ENCODE peak calls at places on chromosomes 13 and 19, in four cellular contexts. H is astrocyte, P is thoracic aorta, Z is mesenchymal stem cell. R is an unnamed sample. For H3K4me1, the result is how much of the 10 kb centered on the place peaks cover.

GRCh38 chr13:20714563-20715339 is 11.3 kb downstream of the IL17D start:
- DNase-seq in P (no peak), Z (no peak), H (peak), R (no peak)

GRCh38 chr19:48746120-48746519 is 589 bp downstream of the IZUMO1 start:
- DNase-seq in Z (no peak), P (no peak), H (no peak), R (no peak)

GRCh38 chr19:4609878-4610511 is 29.3 kb upstream of the TNFAIP8L1 start:
- DNase-seq in P (no peak), Z (no peak), H (no peak), R (no peak)

GRCh38 chr19:38455031-38455430 is 21.5 kb downstream of the RYR1 start:
- DNase-seq in P (no peak), H (peak), Z (peak), R (no peak)

GRCh38 chr13:112741185-112741755 is 51.4 kb downstream of the ATP11A start:
- DNase-seq in Z (no peak), P (no peak), H (no peak), R (no peak)

GRCh38 chr19:35549174-35549788 is 3.9 kb downstream of the TMEM147 start:
- DNase-seq in Z (peak), H (no peak), P (no peak), R (no peak)

GRCh38 chr13:94829801-94830200 is 117.5 kb upstream of the SOX21 start:
- DNase-seq in H (no peak), P (no peak), Z (no peak), R (no peak)

GRCh38 chr13:48749699-48750473 is 96.2 kb downstream of the CYSLTR2 start:
- DNase-seq in Z (peak), H (peak), P (peak), R (peak)

GRCh38 chr13:108933061-108933460 is 303.6 kb downstream of the MYO16 start:
- DNase-seq in P (no peak), Z (no peak), H (no peak), R (no peak)

GRCh38 chr19:3852614-3853254 is 16.1 kb downstream of the ZFR2 start:
- DNase-seq in H (peak), Z (peak), P (no peak), R (no peak)

GRCh38 chr13:90068658-90069057 is 1278.8 kb upstream of the MIR17HG start:
- DNase-seq in Z (no peak), H (no peak), P (no peak), R (no peak)

GRCh38 chr19:17307876-17308377 is 1.4 kb upstream of the DDA1 start:
- DNase-seq in P (no peak), Z (no peak), H (no peak), R (no peak)

GRCh38 chr19:44677019-44677809 is 5.9 kb downstream of the CEACAM19 start:
- DNase-seq in Z (peak), P (no peak), H (peak), R (no peak)

GRCh38 chr13:87280139-87280538 is 391.0 kb upstream of the SLITRK5 start:
- DNase-seq in P (no peak), H (no peak), Z (peak), R (no peak)

GRCh38 chr19:28737021-28737525 is 475.9 kb downstream of the UQCRFS1 start:
- DNase-seq in Z (peak), P (no peak), H (peak), R (no peak)

GRCh38 chr13:96898855-96899254 is 95.4 kb downstream of the OXGR1 start:
- DNase-seq in P (no peak), Z (no peak), H (no peak), R (no peak)

GRCh38 chr13:33119022-33119735 is 103.0 kb downstream of the KL start:
- DNase-seq in H (peak), Z (no peak), P (no peak), R (no peak)

GRCh38 chr13:80870186-80870585 is 529.3 kb upstream of the SPRY2 start:
- DNase-seq in H (no peak), Z (no peak), P (no peak), R (no peak)

GRCh38 chr13:72788831-72789230 is 6.9 kb downstream of the PIBF1 start:
- DNase-seq in P (no peak), H (no peak), Z (no peak), R (no peak)

GRCh38 chr13:31629085-31629785 is 110.1 kb upstream of the RXFP2 start:
- DNase-seq in Z (no peak), H (peak), P (no peak), R (no peak)
- H3K4me1 ChIP-seq in Z (under half), H (under half), P (under half), R (under half)

DNA sequence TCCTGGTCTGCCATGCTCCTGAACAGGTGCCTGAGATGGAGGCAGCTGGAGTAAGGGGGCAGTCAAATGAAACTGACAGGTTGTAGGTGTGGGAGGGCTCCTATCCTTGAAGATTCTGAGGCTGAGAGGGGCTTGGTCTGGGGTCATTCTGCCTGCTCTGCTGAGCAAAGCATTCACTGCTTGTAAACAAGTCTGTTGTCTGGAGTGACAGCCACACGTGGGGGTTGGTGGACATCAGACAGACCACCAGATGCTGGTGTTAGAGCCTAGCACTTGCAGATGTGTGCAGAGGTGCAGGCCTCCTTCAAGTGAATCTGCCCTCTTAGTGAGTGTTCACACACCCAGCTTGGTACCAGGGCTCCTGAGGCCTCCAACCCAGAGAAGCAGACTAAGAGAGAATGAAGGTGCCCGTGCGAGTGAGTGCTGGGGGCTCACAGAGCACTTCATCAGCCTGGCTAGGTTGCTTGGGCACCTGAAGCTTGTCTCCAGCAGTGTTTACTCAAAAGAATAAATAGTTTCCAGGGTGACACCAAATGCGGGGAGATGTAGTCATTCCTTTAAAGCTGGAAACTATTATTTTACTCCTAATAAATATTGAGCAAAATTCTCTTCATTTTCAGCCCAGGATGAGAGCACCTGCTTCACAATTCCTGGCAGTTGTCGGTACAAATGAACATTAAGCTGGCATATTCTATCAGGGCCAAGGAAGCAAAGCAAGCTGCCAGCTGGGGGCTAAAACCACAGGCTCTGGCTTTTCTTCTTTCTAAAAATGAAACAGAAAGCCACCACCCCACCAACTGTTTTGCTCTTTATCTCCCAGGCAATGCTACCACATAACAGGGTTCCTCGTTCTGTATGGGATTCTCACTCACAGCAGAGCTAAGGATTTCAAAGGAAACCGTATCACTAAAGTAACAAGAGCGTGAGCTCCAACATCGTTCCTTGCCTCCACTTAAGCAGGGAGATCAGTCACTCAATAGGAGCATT is 82.3 kb downstream of the RNASEH2B start:
- DNase-seq in P (no peak), H (no peak), Z (peak), R (no peak)
- H3K27ac ChIP-seq in P (no peak), H (no peak), Z (no peak), R (peak)

GRCh38 chr19:16263115-16263839 is 61.3 kb upstream of the KLF2 start:
- DNase-seq in Z (no peak), H (no peak), P (no peak), R (no peak)

GRCh38 chr19:16262618-16263017 is 62.0 kb upstream of the KLF2 start:
- DNase-seq in P (no peak), H (no peak), Z (no peak), R (no peak)

GRCh38 chr19:16265890-16266585 is 58.6 kb upstream of the KLF2 start:
- DNase-seq in P (no peak), Z (no peak), H (no peak), R (no peak)

GRCh38 chr19:16266586-16266942 is 58.1 kb upstream of the KLF2 start:
- DNase-seq in P (no peak), H (no peak), Z (no peak), R (no peak)

GRCh38 chr19:16265205-16265604 is 59.4 kb upstream of the KLF2 start:
- DNase-seq in Z (no peak), H (no peak), P (no peak), R (no peak)
- H3K4me1 ChIP-seq in Z (under half), H (under half), P (under half), R (under half)

GRCh38 chr19:6264803-6265202 is 15.0 kb downstream of the MLLT1 start:
- DNase-seq in H (no peak), P (no peak), Z (no peak), R (no peak)
- H3K27ac ChIP-seq in H (no peak), P (no peak), Z (no peak), R (no peak)

DNA sequence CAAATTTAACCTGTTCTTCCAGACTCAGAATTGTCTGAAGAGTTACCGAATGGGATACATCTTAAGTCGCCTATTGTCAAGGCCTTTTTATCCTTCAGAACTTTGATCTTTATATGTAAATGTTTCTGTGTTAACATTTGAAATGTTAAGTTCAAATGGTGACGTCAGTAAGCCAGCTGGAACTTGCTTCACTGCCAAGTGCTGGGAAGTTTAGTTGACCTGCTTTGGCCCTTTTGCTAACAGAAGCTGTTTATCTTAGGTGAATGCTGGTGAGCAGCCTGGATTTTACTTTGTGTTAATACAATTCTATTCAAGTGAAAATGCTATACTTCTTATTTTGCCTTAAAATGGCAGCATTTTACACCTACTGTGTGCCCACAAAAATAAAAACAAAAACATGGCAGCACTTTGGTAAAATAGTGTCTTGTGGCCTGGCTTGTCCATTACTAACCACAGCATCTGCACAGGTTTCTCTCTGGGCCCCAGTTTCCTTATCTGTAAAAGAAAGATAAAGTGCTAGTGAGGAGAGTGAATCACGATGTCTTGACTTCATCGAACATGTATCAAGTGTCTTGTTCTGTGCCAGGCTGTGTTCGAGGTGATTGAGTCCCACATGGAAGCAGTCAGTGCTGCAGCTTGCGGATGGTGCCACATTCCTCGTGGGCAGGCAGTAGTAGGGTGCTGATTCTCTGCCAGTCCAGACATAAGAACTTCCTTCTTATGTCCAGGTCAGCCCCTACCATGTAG is 2.2 kb downstream of the NAXD start:
- DNase-seq in Z (peak), H (peak), P (no peak), R (no peak)
- H3K4me1 ChIP-seq in Z (under half), H (under half), P (under half), R (under half)

R was measured in vagina.